ENCODE peak calls at places on chromosome 13, in four cellular contexts. N is K562, T is GM12891, S is GM12878. V is an unnamed sample.

GRCh38 chr13:39144941-39145533 is 106.8 kb downstream of the NHLRC3 start:
- DNase-seq in T (peak; percentile 16), S (no peak), N (peak; percentile 13), V (no peak)

GRCh38 chr13:90700340-90700739 is 647.1 kb upstream of the MIR17HG start:
- DNase-seq in S (no peak), N (no peak), T (no peak), V (no peak)

GRCh38 chr13:21020581-21020980 is 40.8 kb downstream of the LATS2 start:
- DNase-seq in S (no peak), T (no peak), N (no peak), V (no peak)

GRCh38 chr13:73451120-73452029 is 392.6 kb downstream of the KLF5 start:
- DNase-seq in T (no peak), S (no peak), N (no peak), V (no peak)

GRCh38 chr13:101915755-101916107 is 463.3 kb downstream of the ITGBL1 start:
- DNase-seq in N (no peak), T (no peak), S (no peak), V (no peak)

GRCh38 chr13:46160474-46161066 is 21.4 kb downstream of the LCP1 start:
- DNase-seq in S (no peak), N (peak; percentile 24), T (peak; percentile 38), V (no peak)

GRCh38 chr13:34344761-34345600 is 527.0 kb downstream of the RFC3 start:
- DNase-seq in N (no peak), T (no peak), S (no peak), V (no peak)

GRCh38 chr13:40790232-40790631 is 821 bp downstream of the SLC25A15 start:
- DNase-seq in N (no peak), T (no peak), S (no peak), V (no peak)

GRCh38 chr13:65744761-65745160 is 1485.4 kb downstream of the PCDH9 start:
- DNase-seq in S (no peak), T (no peak), N (no peak), V (no peak)

GRCh38 chr13:20002766-20003165 is 44.2 kb downstream of the ZMYM2 start:
- DNase-seq in S (no peak), N (no peak), T (no peak), V (no peak)

GRCh38 chr13:103288114-103288513 is 221.9 kb upstream of the SLC10A2 start:
- DNase-seq in S (no peak), N (no peak), T (no peak), V (no peak)

GRCh38 chr13:114147803-114148520 is 15.5 kb upstream of the RASA3 start:
- DNase-seq in N (no peak), T (no peak), S (no peak), V (no peak)

GRCh38 chr13:106440846-106441245 is 94.6 kb downstream of the EFNB2 start:
- DNase-seq in N (no peak), T (no peak), S (no peak), V (no peak)

GRCh38 chr13:48727252-48728011 is 73.7 kb downstream of the CYSLTR2 start:
- DNase-seq in T (no peak), S (no peak), N (no peak), V (peak; percentile 21)
- TF ChIP-seq SPI1 in T (no peak), S (no peak), N (no peak), V (no peak)

GRCh38 chr13:44132710-44133109 is 240.9 kb upstream of the SERP2 start:
- DNase-seq in N (no peak), T (no peak), S (no peak), V (no peak)
- TF ChIP-seq SPI1 in N (no peak), T (no peak), S (no peak), V (no peak)

GRCh38 chr13:27500806-27501534 is 50.6 kb upstream of the MTIF3 start:
- DNase-seq in T (no peak), S (no peak), N (no peak), V (no peak)

GRCh38 chr13:27493981-27494380 is 43.6 kb upstream of the MTIF3 start:
- DNase-seq in N (no peak), S (no peak), T (no peak), V (no peak)

GRCh38 chr13:27496851-27497250 is 46.5 kb upstream of the MTIF3 start:
- DNase-seq in S (no peak), T (no peak), N (no peak), V (no peak)

DNA sequence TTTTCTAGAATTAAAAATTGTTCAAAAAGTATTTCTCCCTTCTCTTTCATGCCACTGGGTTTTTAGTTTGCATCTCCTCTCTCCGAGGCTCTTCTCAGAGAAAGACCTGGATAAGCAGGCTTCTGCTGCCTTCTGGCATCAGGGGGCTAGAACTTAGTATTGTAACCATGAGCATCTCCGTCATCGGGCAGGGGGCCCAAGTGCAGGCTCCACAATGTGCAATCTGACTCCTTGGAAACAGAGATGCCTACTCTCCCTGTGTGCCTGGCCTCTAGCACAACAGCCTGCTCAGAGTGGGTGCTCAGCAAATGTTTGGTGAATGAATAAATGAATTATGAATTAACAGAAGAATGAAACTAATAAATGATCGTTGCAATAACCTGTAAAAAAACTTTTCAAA is 45.6 kb upstream of the MTIF3 start:
- DNase-seq in T (no peak), S (no peak), N (no peak), V (no peak)
- TF ChIP-seq SPI1 in T (no peak), S (no peak), N (no peak), V (no peak)

GRCh38 chr13:98144501-98145350 is 1.8 kb downstream of the FARP1 start:
- DNase-seq in S (no peak), T (no peak), N (no peak), V (no peak)

GRCh38 chr13:98143157-98143553 is 261 bp downstream of the FARP1 start:
- DNase-seq in N (no peak), S (no peak), T (no peak), V (no peak)

GRCh38 chr13:98142427-98143156 is at the start of gene FARP1:
- DNase-seq in N (peak; percentile 66), T (peak; percentile 65), S (no peak), V (no peak)

GRCh38 chr13:98141938-98142426 is 912 bp upstream of the FARP1 start:
- DNase-seq in S (no peak), T (no peak), N (no peak), V (peak; percentile 4)

GRCh38 chr13:98143601-98144500 is 957 bp downstream of the FARP1 start:
- DNase-seq in T (no peak), S (no peak), N (no peak), V (no peak)
- TF ChIP-seq SPI1 in T (no peak), S (no peak), N (no peak), V (no peak)

GRCh38 chr13:111216166-111216960 is 101.3 kb downstream of the ARHGEF7 start:
- DNase-seq in N (peak; percentile 14), T (peak; percentile 44), S (no peak), V (peak; percentile 44)
- TF ChIP-seq SPI1 in N (no peak), T (no peak), S (no peak), V (peak; percentile 9)

V was measured in HL-60.